ENCODE peak calls at places on chromosomes 2 and 18, in six cellular contexts. I is stimulated activated CD8-positive, alpha-beta memory T cell treated with anti-CD3 and anti-CD28 coated beads, Interleukin-15, amount 100 ng/mL, for 4 hours; V is Caki2; E is smooth muscle cell of the brain vasculature; P is right lobe of liver; F is foreskin fibroblast. B is an unnamed sample.

GRCh38 chr2:140808816-140809215 is 1322.0 kb downstream of the LRP1B start:
- DNase-seq in V (peak), I (no peak), E (no peak), P (no peak), F (no peak), B (no peak)

GRCh38 chr2:238139141-238139840 is 823 bp downstream of the KLHL30 start:
- DNase-seq in F (no peak), E (no peak), V (no peak), P (no peak), I (no peak), B (no peak)

GRCh38 chr2:143440619-143441018 is 311.4 kb downstream of the ARHGAP15 start:
- DNase-seq in V (no peak), P (no peak), F (no peak), I (no peak), E (no peak), B (no peak)

GRCh38 chr18:59022167-59022945 is 117.3 kb upstream of the SEC11C start:
- DNase-seq in I (no peak), E (no peak), P (peak), F (peak), V (no peak), B (no peak)

GRCh38 chr2:65320042-65320711 is 92.5 kb downstream of the ACTR2 start:
- DNase-seq in P (no peak), V (peak), E (no peak), I (no peak), F (peak), B (peak)

GRCh38 chr18:61093967-61094366 is 239.3 kb upstream of the CDH20 start:
- DNase-seq in E (no peak), F (no peak), I (no peak), V (no peak), P (no peak), B (no peak)

GRCh38 chr18:55406374-55407045 is 181.5 kb downstream of the TCF4 start:
- DNase-seq in E (no peak), P (no peak), I (no peak), V (no peak), F (peak), B (no peak)

GRCh38 chr18:55547705-55548056 is 40.3 kb downstream of the TCF4 start:
- DNase-seq in F (no peak), I (no peak), P (no peak), E (no peak), V (no peak), B (no peak)

GRCh38 chr2:118190365-118190916 is 102.2 kb downstream of the INSIG2 start:
- DNase-seq in V (no peak), E (no peak), F (no peak), I (no peak), P (no peak), B (no peak)

GRCh38 chr2:88177556-88177955 is 7.4 kb downstream of the THNSL2 start:
- DNase-seq in F (no peak), E (no peak), V (no peak), P (no peak), I (no peak), B (no peak)

GRCh38 chr2:216620806-216621205 is 12.4 kb upstream of the IGFBP2 start:
- DNase-seq in F (peak), P (no peak), V (no peak), E (no peak), I (no peak), B (no peak)

GRCh38 chr2:74834806-74835755 is 1.2 kb downstream of the HK2 start:
- DNase-seq in I (peak), V (peak), P (peak), F (peak), E (no peak), B (peak)

GRCh38 chr2:101983928-101984327 is 7.8 kb upstream of the IL1R2 start:
- DNase-seq in E (no peak), I (no peak), V (peak), F (peak), P (no peak), B (no peak)

GRCh38 chr2:8408560-8409460 is 273.0 kb upstream of the ID2 start:
- DNase-seq in P (no peak), E (no peak), V (peak), F (no peak), I (peak), B (no peak)

GRCh38 chr2:25825238-25825637 is 53.0 kb downstream of the ASXL2 start:
- DNase-seq in E (no peak), I (peak), V (no peak), F (no peak), P (no peak), B (no peak)

GRCh38 chr2:176178271-176178806 is 10.1 kb upstream of the HOXD1 start:
- DNase-seq in V (peak), E (no peak), I (no peak), P (no peak), F (no peak), B (no peak)

GRCh38 chr18:76687271-76688006 is 134.9 kb upstream of the ZNF236 start:
- DNase-seq in F (no peak), V (peak), I (peak), P (no peak), E (no peak), B (no peak)

GRCh38 chr2:2260691-2261268 is 70.3 kb downstream of the MYT1L start:
- DNase-seq in F (no peak), V (no peak), I (no peak), E (no peak), P (no peak), B (no peak)

GRCh38 chr2:66515743-66516142 is 80.8 kb downstream of the MEIS1 start:
- DNase-seq in V (no peak), P (no peak), I (no peak), F (peak), E (no peak), B (no peak)

GRCh38 chr2:204170419-204170818 is 233.9 kb downstream of the ICOS start:
- DNase-seq in E (no peak), I (no peak), V (no peak), P (no peak), F (no peak), B (no peak)

GRCh38 chr2:149065236-149065635 is 26.7 kb downstream of the LYPD6B start:
- DNase-seq in F (peak), V (no peak), E (no peak), I (no peak), P (no peak), B (no peak)

B was measured in body of pancreas.